ENCODE peak calls at places on chromosomes 13 and 19, in nine cellular contexts. One of them, this sample, is unnamed.

GRCh38 chr19:33895366-33895765 is 98.7 kb downstream of the KCTD15 start:
- DNase-seq in stimulated activated CD8-positive, alpha-beta memory T cell treated with anti-CD3 and anti-CD28 coated beads, Interleukin-2, amount 100 ng/mL, for 1 hour: no peak
- DNase-seq in cardiac fibroblast: no peak
- DNase-seq in GDM1: no peak
- DNase-seq in H54: no peak
- DNase-seq in thyroid gland: no peak
- DNase-seq in neural progenitor cell: no peak
- DNase-seq in NCI-H460: no peak
- DNase-seq in effector memory CD8-positive, alpha-beta T cell: no peak
- DNase-seq in this sample: no peak

GRCh38 chr19:6828698-6829633 is 56.5 kb downstream of the VAV1 start:
- DNase-seq in GDM1: peak; percentile 45
- DNase-seq in cardiac fibroblast: no peak
- DNase-seq in H54: peak; percentile 79
- DNase-seq in NCI-H460: peak; percentile 59
- DNase-seq in neural progenitor cell: no peak
- DNase-seq in thyroid gland: no peak
- DNase-seq in effector memory CD8-positive, alpha-beta T cell: peak; percentile 5
- DNase-seq in stimulated activated CD8-positive, alpha-beta memory T cell treated with anti-CD3 and anti-CD28 coated beads, Interleukin-2, amount 100 ng/mL, for 1 hour: no peak
- DNase-seq in this sample: no peak

GRCh38 chr13:109784590-109785140 is 1.7 kb downstream of the IRS2 start:
- DNase-seq in NCI-H460: peak; percentile 67
- DNase-seq in effector memory CD8-positive, alpha-beta T cell: peak; percentile 54
- DNase-seq in thyroid gland: peak; percentile 81
- DNase-seq in neural progenitor cell: peak; percentile 93
- DNase-seq in stimulated activated CD8-positive, alpha-beta memory T cell treated with anti-CD3 and anti-CD28 coated beads, Interleukin-2, amount 100 ng/mL, for 1 hour: no peak
- DNase-seq in H54: peak; percentile 91
- DNase-seq in cardiac fibroblast: peak; percentile 85
- DNase-seq in GDM1: no peak
- DNase-seq in this sample: peak; percentile 64

GRCh38 chr19:19067276-19068072 is 3.7 kb downstream of the SLC25A42 start:
- DNase-seq in NCI-H460: no peak
- DNase-seq in neural progenitor cell: no peak
- DNase-seq in effector memory CD8-positive, alpha-beta T cell: no peak
- DNase-seq in thyroid gland: peak; percentile 56
- DNase-seq in H54: no peak
- DNase-seq in cardiac fibroblast: no peak
- DNase-seq in GDM1: no peak
- DNase-seq in stimulated activated CD8-positive, alpha-beta memory T cell treated with anti-CD3 and anti-CD28 coated beads, Interleukin-2, amount 100 ng/mL, for 1 hour: no peak
- DNase-seq in this sample: no peak

GRCh38 chr19:31140717-31141116 is 208.5 kb downstream of the TSHZ3 start:
- DNase-seq in neural progenitor cell: no peak
- DNase-seq in effector memory CD8-positive, alpha-beta T cell: no peak
- DNase-seq in cardiac fibroblast: peak; percentile 36
- DNase-seq in stimulated activated CD8-positive, alpha-beta memory T cell treated with anti-CD3 and anti-CD28 coated beads, Interleukin-2, amount 100 ng/mL, for 1 hour: no peak
- DNase-seq in thyroid gland: no peak
- DNase-seq in GDM1: no peak
- DNase-seq in H54: peak; percentile 65
- DNase-seq in NCI-H460: no peak
- DNase-seq in this sample: no peak

GRCh38 chr19:16369664-16370576 is 45.3 kb downstream of the KLF2 start:
- DNase-seq in effector memory CD8-positive, alpha-beta T cell: peak; percentile 76
- DNase-seq in NCI-H460: no peak
- DNase-seq in neural progenitor cell: no peak
- DNase-seq in H54: no peak
- DNase-seq in stimulated activated CD8-positive, alpha-beta memory T cell treated with anti-CD3 and anti-CD28 coated beads, Interleukin-2, amount 100 ng/mL, for 1 hour: no peak
- DNase-seq in cardiac fibroblast: no peak
- DNase-seq in GDM1: no peak
- DNase-seq in thyroid gland: no peak
- DNase-seq in this sample: no peak

GRCh38 chr19:11505032-11505503 is 571 bp downstream of the ZNF653 start:
- DNase-seq in cardiac fibroblast: peak; percentile 96
- DNase-seq in thyroid gland: peak; percentile 98
- DNase-seq in stimulated activated CD8-positive, alpha-beta memory T cell treated with anti-CD3 and anti-CD28 coated beads, Interleukin-2, amount 100 ng/mL, for 1 hour: peak; percentile 83
- DNase-seq in effector memory CD8-positive, alpha-beta T cell: peak; percentile 97
- DNase-seq in neural progenitor cell: peak; percentile 98
- DNase-seq in NCI-H460: peak; percentile 88
- DNase-seq in GDM1: peak; percentile 90
- DNase-seq in H54: peak; percentile 93
- DNase-seq in this sample: peak; percentile 96

GRCh38 chr13:41231786-41232185 is 31.6 kb downstream of the MTRF1 start:
- DNase-seq in neural progenitor cell: no peak
- DNase-seq in GDM1: no peak
- DNase-seq in effector memory CD8-positive, alpha-beta T cell: no peak
- DNase-seq in NCI-H460: no peak
- DNase-seq in thyroid gland: peak; percentile 73
- DNase-seq in H54: no peak
- DNase-seq in cardiac fibroblast: peak; percentile 47
- DNase-seq in stimulated activated CD8-positive, alpha-beta memory T cell treated with anti-CD3 and anti-CD28 coated beads, Interleukin-2, amount 100 ng/mL, for 1 hour: no peak
- DNase-seq in this sample: no peak

GRCh38 chr13:111518161-111518791 is 197.8 kb downstream of the TEX29 start:
- DNase-seq in GDM1: no peak
- DNase-seq in NCI-H460: no peak
- DNase-seq in stimulated activated CD8-positive, alpha-beta memory T cell treated with anti-CD3 and anti-CD28 coated beads, Interleukin-2, amount 100 ng/mL, for 1 hour: no peak
- DNase-seq in neural progenitor cell: no peak
- DNase-seq in H54: no peak
- DNase-seq in thyroid gland: no peak
- DNase-seq in cardiac fibroblast: no peak
- DNase-seq in effector memory CD8-positive, alpha-beta T cell: no peak
- DNase-seq in this sample: peak; percentile 80

GRCh38 chr13:91351980-91352379 is 4.5 kb downstream of the MIR17HG start:
- DNase-seq in effector memory CD8-positive, alpha-beta T cell: no peak
- DNase-seq in thyroid gland: no peak
- DNase-seq in GDM1: no peak
- DNase-seq in cardiac fibroblast: no peak
- DNase-seq in NCI-H460: no peak
- DNase-seq in stimulated activated CD8-positive, alpha-beta memory T cell treated with anti-CD3 and anti-CD28 coated beads, Interleukin-2, amount 100 ng/mL, for 1 hour: no peak
- DNase-seq in H54: no peak
- DNase-seq in neural progenitor cell: peak; percentile 15
- DNase-seq in this sample: no peak

GRCh38 chr19:2059422-2060201 is 8.6 kb upstream of the MKNK2 start:
- DNase-seq in GDM1: no peak
- DNase-seq in neural progenitor cell: peak; percentile 70
- DNase-seq in effector memory CD8-positive, alpha-beta T cell: no peak
- DNase-seq in NCI-H460: peak; percentile 94
- DNase-seq in H54: peak; percentile 78
- DNase-seq in stimulated activated CD8-positive, alpha-beta memory T cell treated with anti-CD3 and anti-CD28 coated beads, Interleukin-2, amount 100 ng/mL, for 1 hour: no peak
- DNase-seq in cardiac fibroblast: peak; percentile 64
- DNase-seq in thyroid gland: peak; percentile 98
- DNase-seq in this sample: peak; percentile 62

GRCh38 chr19:33675501-33676124 is 53.9 kb downstream of the CHST8 start:
- DNase-seq in effector memory CD8-positive, alpha-beta T cell: no peak
- DNase-seq in H54: no peak
- DNase-seq in thyroid gland: no peak
- DNase-seq in GDM1: no peak
- DNase-seq in NCI-H460: no peak
- DNase-seq in neural progenitor cell: peak; percentile 38
- DNase-seq in cardiac fibroblast: no peak
- DNase-seq in stimulated activated CD8-positive, alpha-beta memory T cell treated with anti-CD3 and anti-CD28 coated beads, Interleukin-2, amount 100 ng/mL, for 1 hour: no peak
- DNase-seq in this sample: no peak

GRCh38 chr13:95181586-95181985 is 119.7 kb downstream of the ABCC4 start:
- DNase-seq in NCI-H460: no peak
- DNase-seq in effector memory CD8-positive, alpha-beta T cell: no peak
- DNase-seq in cardiac fibroblast: no peak
- DNase-seq in stimulated activated CD8-positive, alpha-beta memory T cell treated with anti-CD3 and anti-CD28 coated beads, Interleukin-2, amount 100 ng/mL, for 1 hour: no peak
- DNase-seq in GDM1: no peak
- DNase-seq in H54: no peak
- DNase-seq in neural progenitor cell: no peak
- DNase-seq in thyroid gland: no peak
- DNase-seq in this sample: no peak

GRCh38 chr19:13969897-13970296 is 17.6 kb downstream of the DCAF15 start:
- DNase-seq in NCI-H460: no peak
- DNase-seq in H54: no peak
- DNase-seq in thyroid gland: no peak
- DNase-seq in neural progenitor cell: no peak
- DNase-seq in effector memory CD8-positive, alpha-beta T cell: no peak
- DNase-seq in stimulated activated CD8-positive, alpha-beta memory T cell treated with anti-CD3 and anti-CD28 coated beads, Interleukin-2, amount 100 ng/mL, for 1 hour: no peak
- DNase-seq in GDM1: no peak
- DNase-seq in cardiac fibroblast: no peak
- DNase-seq in this sample: no peak

GRCh38 chr19:44553478-44554171 is 24.1 kb upstream of the CEACAM20 start:
- DNase-seq in neural progenitor cell: no peak
- DNase-seq in NCI-H460: no peak
- DNase-seq in H54: no peak
- DNase-seq in stimulated activated CD8-positive, alpha-beta memory T cell treated with anti-CD3 and anti-CD28 coated beads, Interleukin-2, amount 100 ng/mL, for 1 hour: no peak
- DNase-seq in thyroid gland: no peak
- DNase-seq in GDM1: peak; percentile 32
- DNase-seq in cardiac fibroblast: peak; percentile 10
- DNase-seq in effector memory CD8-positive, alpha-beta T cell: no peak
- DNase-seq in this sample: no peak

GRCh38 chr19:49432141-49433073 is 7.2 kb downstream of the GFY start:
- DNase-seq in effector memory CD8-positive, alpha-beta T cell: no peak
- DNase-seq in thyroid gland: no peak
- DNase-seq in NCI-H460: no peak
- DNase-seq in stimulated activated CD8-positive, alpha-beta memory T cell treated with anti-CD3 and anti-CD28 coated beads, Interleukin-2, amount 100 ng/mL, for 1 hour: no peak
- DNase-seq in neural progenitor cell: peak; percentile 75
- DNase-seq in GDM1: no peak
- DNase-seq in cardiac fibroblast: no peak
- DNase-seq in H54: no peak
- DNase-seq in this sample: no peak

GRCh38 chr13:41008349-41008980 is 10.7 kb downstream of the ELF1 start:
- DNase-seq in cardiac fibroblast: peak; percentile 54
- DNase-seq in stimulated activated CD8-positive, alpha-beta memory T cell treated with anti-CD3 and anti-CD28 coated beads, Interleukin-2, amount 100 ng/mL, for 1 hour: no peak
- DNase-seq in GDM1: no peak
- DNase-seq in effector memory CD8-positive, alpha-beta T cell: no peak
- DNase-seq in NCI-H460: peak; percentile 62
- DNase-seq in neural progenitor cell: no peak
- DNase-seq in H54: no peak
- DNase-seq in thyroid gland: no peak
- DNase-seq in this sample: no peak

GRCh38 chr13:99302637-99303505 is 4.3 kb downstream of the GPR183 start:
- DNase-seq in thyroid gland: no peak
- DNase-seq in NCI-H460: no peak
- DNase-seq in effector memory CD8-positive, alpha-beta T cell: no peak
- DNase-seq in H54: no peak
- DNase-seq in stimulated activated CD8-positive, alpha-beta memory T cell treated with anti-CD3 and anti-CD28 coated beads, Interleukin-2, amount 100 ng/mL, for 1 hour: no peak
- DNase-seq in GDM1: no peak
- DNase-seq in cardiac fibroblast: no peak
- DNase-seq in neural progenitor cell: no peak
- DNase-seq in this sample: no peak

GRCh38 chr13:111943229-111943795 is 123.6 kb upstream of the SOX1 start:
- DNase-seq in cardiac fibroblast: no peak
- DNase-seq in effector memory CD8-positive, alpha-beta T cell: no peak
- DNase-seq in NCI-H460: no peak
- DNase-seq in H54: no peak
- DNase-seq in stimulated activated CD8-positive, alpha-beta memory T cell treated with anti-CD3 and anti-CD28 coated beads, Interleukin-2, amount 100 ng/mL, for 1 hour: no peak
- DNase-seq in thyroid gland: no peak
- DNase-seq in neural progenitor cell: no peak
- DNase-seq in GDM1: no peak
- DNase-seq in this sample: no peak

GRCh38 chr19:49151339-49152217 is 3.6 kb downstream of the HRC start:
- DNase-seq in neural progenitor cell: peak; percentile 89
- DNase-seq in GDM1: peak; percentile 24
- DNase-seq in cardiac fibroblast: peak; percentile 43
- DNase-seq in thyroid gland: peak; percentile 97
- DNase-seq in stimulated activated CD8-positive, alpha-beta memory T cell treated with anti-CD3 and anti-CD28 coated beads, Interleukin-2, amount 100 ng/mL, for 1 hour: no peak
- DNase-seq in effector memory CD8-positive, alpha-beta T cell: no peak
- DNase-seq in NCI-H460: no peak
- DNase-seq in H54: no peak
- DNase-seq in this sample: peak; percentile 99